ENCODE peak calls at places on chromosomes 13 and 19, in four cellular contexts. Z is CD8-positive, alpha-beta T cell; P is stimulated activated CD8-positive, alpha-beta memory T cell treated with anti-CD3 and anti-CD28 coated beads, Interleukin-2, amount 100 ng/mL, for 48 hours; U is bronchial epithelial cell. B is an unnamed sample.

GRCh38 chr19:2132731-2133490 is 18.5 kb downstream of the AP3D1 start:
- DNase-seq in Z (no peak), P (no peak), U (no peak), B (no peak)

GRCh38 chr19:38977445-38978314 is 2.1 kb upstream of the FBXO17 start:
- DNase-seq in Z (no peak), P (peak; percentile 41), U (peak; percentile 55), B (peak; percentile 15)

GRCh38 chr19:14381689-14382474 is 638 bp downstream of the ADGRE5 start:
- DNase-seq in Z (peak; percentile 89), P (no peak), U (peak; percentile 25), B (no peak)

GRCh38 chr19:45423033-45423588 is 606 bp downstream of the ERCC1 start:
- DNase-seq in Z (peak; percentile 78), P (no peak), U (no peak), B (no peak)

GRCh38 chr13:89748716-89749115 is 1598.8 kb upstream of the MIR17HG start:
- DNase-seq in Z (no peak), P (no peak), U (no peak), B (peak; percentile 25)

GRCh38 chr19:14056741-14057356 is 5.0 kb downstream of the PALM3 start:
- DNase-seq in Z (no peak), P (no peak), U (no peak), B (no peak)

GRCh38 chr19:13875824-13876223 is 1.1 kb upstream of the NANOS3 start:
- DNase-seq in Z (no peak), P (no peak), U (no peak), B (no peak)

GRCh38 chr13:28396053-28396452 is 98.9 kb downstream of the FLT1 start:
- DNase-seq in Z (no peak), P (no peak), U (no peak), B (no peak)

GRCh38 chr13:102769679-102770078 is 3.9 kb downstream of the TEX30 start:
- DNase-seq in Z (no peak), P (no peak), U (peak; percentile 21), B (peak; percentile 24)

GRCh38 chr19:32174386-32175113 is 170.9 kb upstream of the ZNF507 start:
- DNase-seq in Z (no peak), P (no peak), U (no peak), B (no peak)

GRCh38 chr13:67139551-67139950 is 90.6 kb downstream of the PCDH9 start:
- DNase-seq in Z (no peak), P (no peak), U (no peak), B (no peak)

B was measured in SK-MEL-5.